ENCODE peak calls at places on chromosomes 1 and 21, in eight cellular contexts. One of them, this sample, is unnamed.

GRCh38 chr1:168341576-168341975 is 60.9 kb downstream of the TBX19 start:
- DNase-seq in Peyer's patch: no peak
- DNase-seq in AG08395: peak; percentile 10
- DNase-seq in Caco-2: no peak
- DNase-seq in NCI-H345: no peak
- DNase-seq in T-helper 9 cell: no peak
- DNase-seq in HT1080: no peak
- DNase-seq in SW 1271: no peak
- DNase-seq in this sample: no peak

GRCh38 chr21:28086861-28087581 is 905.7 kb downstream of the LTN1 start:
- DNase-seq in Peyer's patch: no peak
- DNase-seq in AG08395: no peak
- DNase-seq in Caco-2: no peak
- DNase-seq in NCI-H345: no peak
- DNase-seq in T-helper 9 cell: no peak
- DNase-seq in HT1080: no peak
- DNase-seq in SW 1271: no peak
- DNase-seq in this sample: no peak

GRCh38 chr1:178607718-178608408 is 95.0 kb downstream of the TEX35 start:
- DNase-seq in Peyer's patch: no peak
- DNase-seq in AG08395: no peak
- DNase-seq in Caco-2: no peak
- DNase-seq in NCI-H345: no peak
- DNase-seq in T-helper 9 cell: no peak
- DNase-seq in HT1080: no peak
- DNase-seq in SW 1271: no peak
- DNase-seq in this sample: no peak

GRCh38 chr1:110677526-110677925 is 2.8 kb upstream of the KCNA3 start:
- DNase-seq in Peyer's patch: no peak
- DNase-seq in AG08395: no peak
- DNase-seq in Caco-2: no peak
- DNase-seq in NCI-H345: peak; percentile 26
- DNase-seq in T-helper 9 cell: no peak
- DNase-seq in HT1080: no peak
- DNase-seq in SW 1271: no peak
- DNase-seq in this sample: no peak

GRCh38 chr1:167532375-167532774 is 14.0 kb upstream of the CD247 start:
- DNase-seq in Peyer's patch: no peak
- DNase-seq in AG08395: no peak
- DNase-seq in Caco-2: no peak
- DNase-seq in NCI-H345: no peak
- DNase-seq in T-helper 9 cell: no peak
- DNase-seq in HT1080: no peak
- DNase-seq in SW 1271: no peak
- DNase-seq in this sample: no peak

GRCh38 chr1:117014209-117014608 is 12.6 kb downstream of the CD101 start:
- DNase-seq in Peyer's patch: no peak
- DNase-seq in AG08395: no peak
- DNase-seq in Caco-2: no peak
- DNase-seq in NCI-H345: no peak
- DNase-seq in T-helper 9 cell: no peak
- DNase-seq in HT1080: peak; percentile 69
- DNase-seq in SW 1271: no peak
- DNase-seq in this sample: no peak

GRCh38 chr1:53176452-53177344 is 19.9 kb upstream of the CPT2 start:
- DNase-seq in Peyer's patch: no peak
- DNase-seq in AG08395: peak; percentile 18
- DNase-seq in Caco-2: no peak
- DNase-seq in NCI-H345: peak; percentile 60
- DNase-seq in T-helper 9 cell: no peak
- DNase-seq in HT1080: no peak
- DNase-seq in SW 1271: no peak
- DNase-seq in this sample: no peak

GRCh38 chr1:55053265-55053954 is 14.1 kb downstream of the PCSK9 start:
- DNase-seq in Peyer's patch: peak; percentile 20
- DNase-seq in AG08395: no peak
- DNase-seq in Caco-2: peak; percentile 11
- DNase-seq in NCI-H345: no peak
- DNase-seq in T-helper 9 cell: no peak
- DNase-seq in HT1080: no peak
- DNase-seq in SW 1271: no peak
- DNase-seq in this sample: no peak

GRCh38 chr1:3598051-3598471 is 13.2 kb downstream of the MEGF6 start:
- DNase-seq in Peyer's patch: no peak
- DNase-seq in AG08395: no peak
- DNase-seq in Caco-2: no peak
- DNase-seq in NCI-H345: no peak
- DNase-seq in T-helper 9 cell: no peak
- DNase-seq in HT1080: no peak
- DNase-seq in SW 1271: no peak
- DNase-seq in this sample: no peak

GRCh38 chr1:234649432-234650081 is 39.6 kb upstream of the IRF2BP2 start:
- DNase-seq in Peyer's patch: no peak
- DNase-seq in AG08395: no peak
- DNase-seq in Caco-2: no peak
- DNase-seq in NCI-H345: no peak
- DNase-seq in T-helper 9 cell: no peak
- DNase-seq in HT1080: no peak
- DNase-seq in SW 1271: no peak
- DNase-seq in this sample: no peak

GRCh38 chr1:57411262-57411661 is 12.6 kb downstream of the DAB1 start:
- DNase-seq in Peyer's patch: no peak
- DNase-seq in AG08395: peak; percentile 52
- DNase-seq in Caco-2: no peak
- DNase-seq in NCI-H345: no peak
- DNase-seq in T-helper 9 cell: no peak
- DNase-seq in HT1080: peak; percentile 84
- DNase-seq in SW 1271: peak; percentile 3
- DNase-seq in this sample: no peak

GRCh38 chr1:221708987-221709386 is 32.9 kb downstream of the DUSP10 start:
- DNase-seq in Peyer's patch: no peak
- DNase-seq in AG08395: no peak
- DNase-seq in Caco-2: no peak
- DNase-seq in NCI-H345: peak; percentile 97
- DNase-seq in T-helper 9 cell: peak; percentile 55
- DNase-seq in HT1080: peak; percentile 46
- DNase-seq in SW 1271: no peak
- DNase-seq in this sample: peak; percentile 39

GRCh38 chr1:182601416-182601786 is 2.8 kb downstream of the RGS16 start:
- DNase-seq in Peyer's patch: no peak
- DNase-seq in AG08395: peak; percentile 67
- DNase-seq in Caco-2: peak; percentile 72
- DNase-seq in NCI-H345: peak; percentile 79
- DNase-seq in T-helper 9 cell: peak; percentile 59
- DNase-seq in HT1080: peak; percentile 44
- DNase-seq in SW 1271: peak; percentile 65
- DNase-seq in this sample: peak; percentile 38

GRCh38 chr1:234851450-234852438 is 241.8 kb upstream of the IRF2BP2 start:
- DNase-seq in Peyer's patch: no peak
- DNase-seq in AG08395: peak; percentile 15
- DNase-seq in Caco-2: peak; percentile 64
- DNase-seq in NCI-H345: no peak
- DNase-seq in T-helper 9 cell: no peak
- DNase-seq in HT1080: peak; percentile 73
- DNase-seq in SW 1271: no peak
- DNase-seq in this sample: no peak

GRCh38 chr21:36847189-36847588 is 119.3 kb downstream of the HLCS start:
- DNase-seq in Peyer's patch: no peak
- DNase-seq in AG08395: peak; percentile 90
- DNase-seq in Caco-2: no peak
- DNase-seq in NCI-H345: no peak
- DNase-seq in T-helper 9 cell: no peak
- DNase-seq in HT1080: peak; percentile 79
- DNase-seq in SW 1271: peak; percentile 60
- DNase-seq in this sample: no peak

GRCh38 chr1:110450928-110451327 is at the start of gene PROK1:
- DNase-seq in Peyer's patch: peak; percentile 14
- DNase-seq in AG08395: no peak
- DNase-seq in Caco-2: no peak
- DNase-seq in NCI-H345: no peak
- DNase-seq in T-helper 9 cell: no peak
- DNase-seq in HT1080: no peak
- DNase-seq in SW 1271: no peak
- DNase-seq in this sample: no peak

GRCh38 chr21:35468991-35469390 is 419.9 kb upstream of the RUNX1 start:
- DNase-seq in Peyer's patch: no peak
- DNase-seq in AG08395: no peak
- DNase-seq in Caco-2: no peak
- DNase-seq in NCI-H345: no peak
- DNase-seq in T-helper 9 cell: no peak
- DNase-seq in HT1080: no peak
- DNase-seq in SW 1271: no peak
- DNase-seq in this sample: no peak

GRCh38 chr1:6686294-6686693 is 15.3 kb downstream of the DNAJC11 start:
- DNase-seq in Peyer's patch: no peak
- DNase-seq in AG08395: peak; percentile 27
- DNase-seq in Caco-2: no peak
- DNase-seq in NCI-H345: no peak
- DNase-seq in T-helper 9 cell: no peak
- DNase-seq in HT1080: no peak
- DNase-seq in SW 1271: peak; percentile 32
- DNase-seq in this sample: no peak

GRCh38 chr1:232980336-232980978 is 30.0 kb downstream of the NTPCR start:
- DNase-seq in Peyer's patch: no peak
- DNase-seq in AG08395: no peak
- DNase-seq in Caco-2: no peak
- DNase-seq in NCI-H345: no peak
- DNase-seq in T-helper 9 cell: no peak
- DNase-seq in HT1080: no peak
- DNase-seq in SW 1271: no peak
- DNase-seq in this sample: no peak

GRCh38 chr1:53126495-53126894 is 15.9 kb downstream of the SLC1A7 start:
- DNase-seq in Peyer's patch: peak; percentile 7
- DNase-seq in AG08395: no peak
- DNase-seq in Caco-2: no peak
- DNase-seq in NCI-H345: no peak
- DNase-seq in T-helper 9 cell: no peak
- DNase-seq in HT1080: no peak
- DNase-seq in SW 1271: no peak
- DNase-seq in this sample: no peak

GRCh38 chr1:168674252-168674651 is 54.8 kb downstream of the DPT start:
- DNase-seq in Peyer's patch: no peak
- DNase-seq in AG08395: no peak
- DNase-seq in Caco-2: no peak
- DNase-seq in NCI-H345: no peak
- DNase-seq in T-helper 9 cell: no peak
- DNase-seq in HT1080: no peak
- DNase-seq in SW 1271: no peak
- DNase-seq in this sample: no peak

GRCh38 chr1:33864460-33865389 is 846 bp downstream of the HMGB4 start:
- DNase-seq in Peyer's patch: no peak
- DNase-seq in AG08395: no peak
- DNase-seq in Caco-2: no peak
- DNase-seq in NCI-H345: no peak
- DNase-seq in T-helper 9 cell: no peak
- DNase-seq in HT1080: no peak
- DNase-seq in SW 1271: no peak
- DNase-seq in this sample: no peak

GRCh38 chr1:86137458-86137857 is 19.1 kb downstream of the COL24A1 start:
- DNase-seq in Peyer's patch: no peak
- DNase-seq in AG08395: peak; percentile 71
- DNase-seq in Caco-2: no peak
- DNase-seq in NCI-H345: no peak
- DNase-seq in T-helper 9 cell: no peak
- DNase-seq in HT1080: peak; percentile 87
- DNase-seq in SW 1271: no peak
- DNase-seq in this sample: no peak

GRCh38 chr21:44384968-44385367 is 31.5 kb downstream of the TRPM2 start:
- DNase-seq in Peyer's patch: no peak
- DNase-seq in AG08395: no peak
- DNase-seq in Caco-2: no peak
- DNase-seq in NCI-H345: no peak
- DNase-seq in T-helper 9 cell: no peak
- DNase-seq in HT1080: no peak
- DNase-seq in SW 1271: no peak
- DNase-seq in this sample: no peak

GRCh38 chr1:117795190-117795589 is 134.2 kb downstream of the GDAP2 start:
- DNase-seq in Peyer's patch: no peak
- DNase-seq in AG08395: peak; percentile 83
- DNase-seq in Caco-2: no peak
- DNase-seq in NCI-H345: no peak
- DNase-seq in T-helper 9 cell: no peak
- DNase-seq in HT1080: peak; percentile 81
- DNase-seq in SW 1271: no peak
- DNase-seq in this sample: no peak

GRCh38 chr21:17105972-17106371 is 406.9 kb upstream of the CXADR start:
- DNase-seq in Peyer's patch: no peak
- DNase-seq in AG08395: no peak
- DNase-seq in Caco-2: no peak
- DNase-seq in NCI-H345: no peak
- DNase-seq in T-helper 9 cell: no peak
- DNase-seq in HT1080: no peak
- DNase-seq in SW 1271: no peak
- DNase-seq in this sample: no peak

GRCh38 chr1:88736633-88737248 is 52.7 kb downstream of the PKN2 start:
- DNase-seq in Peyer's patch: no peak
- DNase-seq in AG08395: peak; percentile 53
- DNase-seq in Caco-2: peak; percentile 40
- DNase-seq in NCI-H345: no peak
- DNase-seq in T-helper 9 cell: no peak
- DNase-seq in HT1080: peak; percentile 41
- DNase-seq in SW 1271: no peak
- DNase-seq in this sample: no peak

GRCh38 chr21:31187499-31187898 is 149.2 kb upstream of the KRTAP19-8 start:
- DNase-seq in Peyer's patch: no peak
- DNase-seq in AG08395: no peak
- DNase-seq in Caco-2: no peak
- DNase-seq in NCI-H345: no peak
- DNase-seq in T-helper 9 cell: no peak
- DNase-seq in HT1080: no peak
- DNase-seq in SW 1271: no peak
- DNase-seq in this sample: no peak

GRCh38 chr1:160291248-160292220 is 6.6 kb upstream of the PEX19 start:
- DNase-seq in Peyer's patch: peak; percentile 55
- DNase-seq in AG08395: peak; percentile 68
- DNase-seq in Caco-2: peak; percentile 71
- DNase-seq in NCI-H345: peak; percentile 51
- DNase-seq in T-helper 9 cell: peak; percentile 46
- DNase-seq in HT1080: peak; percentile 73
- DNase-seq in SW 1271: peak; percentile 36
- DNase-seq in this sample: peak; percentile 59

GRCh38 chr1:116325922-116326321 is 47.1 kb upstream of the ATP1A1 start:
- DNase-seq in Peyer's patch: no peak
- DNase-seq in AG08395: no peak
- DNase-seq in Caco-2: no peak
- DNase-seq in NCI-H345: no peak
- DNase-seq in T-helper 9 cell: no peak
- DNase-seq in HT1080: no peak
- DNase-seq in SW 1271: no peak
- DNase-seq in this sample: peak; percentile 26

GRCh38 chr1:111727056-111727455 is 12.1 kb downstream of the INKA2 start:
- DNase-seq in Peyer's patch: no peak
- DNase-seq in AG08395: no peak
- DNase-seq in Caco-2: no peak
- DNase-seq in NCI-H345: no peak
- DNase-seq in T-helper 9 cell: no peak
- DNase-seq in HT1080: no peak
- DNase-seq in SW 1271: no peak
- DNase-seq in this sample: no peak

GRCh38 chr1:25743164-25744139 is 56.5 kb upstream of the SELENON start:
- DNase-seq in Peyer's patch: no peak
- DNase-seq in AG08395: peak; percentile 93
- DNase-seq in Caco-2: no peak
- DNase-seq in NCI-H345: peak; percentile 85
- DNase-seq in T-helper 9 cell: no peak
- DNase-seq in HT1080: no peak
- DNase-seq in SW 1271: no peak
- DNase-seq in this sample: no peak

GRCh38 chr1:111565079-111565478 is 54.5 kb upstream of the RAP1A start:
- DNase-seq in Peyer's patch: no peak
- DNase-seq in AG08395: peak; percentile 84
- DNase-seq in Caco-2: no peak
- DNase-seq in NCI-H345: no peak
- DNase-seq in T-helper 9 cell: no peak
- DNase-seq in HT1080: peak; percentile 98
- DNase-seq in SW 1271: no peak
- DNase-seq in this sample: no peak

GRCh38 chr1:31939484-31940329 is 1.5 kb upstream of the PTP4A2 start:
- DNase-seq in Peyer's patch: peak; percentile 84
- DNase-seq in AG08395: peak; percentile 30
- DNase-seq in Caco-2: peak; percentile 86
- DNase-seq in NCI-H345: peak; percentile 21
- DNase-seq in T-helper 9 cell: peak; percentile 63
- DNase-seq in HT1080: peak; percentile 89
- DNase-seq in SW 1271: peak; percentile 61
- DNase-seq in this sample: peak; percentile 65